ENCODE peak calls at places on chromosomes 3 and 15, in seven cellular contexts. M, A, W, X, H, N and R are unnamed samples.

GRCh38 chr3:32226875-32227500 is 11.5 kb upstream of the CMTM8 start:
- DNase-seq in M (no peak), A (peak), W (no peak), X (no peak), H (no peak), N (no peak), R (no peak)

GRCh38 chr3:10927551-10927950 is 65.0 kb upstream of the SLC6A1 start:
- DNase-seq in M (no peak), A (no peak), W (no peak), X (no peak), H (no peak), N (no peak), R (no peak)

GRCh38 chr3:10015476-10015904 is 10.7 kb upstream of the FANCD2 start:
- DNase-seq in M (no peak), A (no peak), W (no peak), X (no peak), H (no peak), N (no peak), R (peak)

GRCh38 chr3:128499724-128500275 is 6.8 kb upstream of the GATA2 start:
- DNase-seq in M (no peak), A (no peak), W (no peak), X (no peak), H (no peak), N (no peak), R (no peak)

GRCh38 chr3:156665296-156665695 is 9.1 kb upstream of the TIPARP start:
- DNase-seq in M (no peak), A (no peak), W (no peak), X (no peak), H (no peak), N (no peak), R (no peak)

GRCh38 chr15:93037341-93038063 is 51.5 kb downstream of the RGMA start:
- DNase-seq in M (no peak), A (no peak), W (no peak), X (peak), H (no peak), N (no peak), R (peak)

GRCh38 chr3:170469151-170470062 is 50.7 kb downstream of the CLDN11 start:
- DNase-seq in M (no peak), A (no peak), W (no peak), X (peak), H (no peak), N (no peak), R (peak)

GRCh38 chr3:72655758-72656157 is 192.5 kb downstream of the SHQ1 start:
- DNase-seq in M (peak), A (no peak), W (no peak), X (no peak), H (peak), N (no peak), R (no peak)

GRCh38 chr3:127676456-127676855 is 3.7 kb downstream of the ABTB1 start:
- DNase-seq in M (no peak), A (no peak), W (no peak), X (no peak), H (no peak), N (no peak), R (no peak)

GRCh38 chr15:60798821-60799220 is 319.9 kb upstream of the ICE2 start:
- DNase-seq in M (no peak), A (no peak), W (peak), X (no peak), H (no peak), N (peak), R (no peak)

GRCh38 chr15:40065166-40065565 is 26.2 kb upstream of the SRP14 start:
- DNase-seq in M (no peak), A (no peak), W (no peak), X (no peak), H (no peak), N (no peak), R (no peak)

GRCh38 chr3:99789322-99789721 is 28.3 kb upstream of the CMSS1 start:
- DNase-seq in M (no peak), A (peak), W (peak), X (peak), H (peak), N (no peak), R (peak)

GRCh38 chr3:19147905-19148767 is at the start of gene KCNH8:
- DNase-seq in M (no peak), A (no peak), W (no peak), X (peak), H (peak), N (no peak), R (no peak)

GRCh38 chr15:80176443-80176842 is 23.6 kb downstream of the FAH start:
- DNase-seq in M (no peak), A (no peak), W (no peak), X (no peak), H (no peak), N (no peak), R (no peak)

GRCh38 chr3:14461748-14462324 is 59.4 kb downstream of the SLC6A6 start:
- DNase-seq in M (no peak), A (peak), W (peak), X (peak), H (peak), N (no peak), R (peak)

GRCh38 chr3:4670352-4670751 is 177.2 kb downstream of the ITPR1 start:
- DNase-seq in M (no peak), A (no peak), W (peak), X (peak), H (peak), N (no peak), R (peak)

GRCh38 chr3:5607581-5607980 is 420.1 kb downstream of the EDEM1 start:
- DNase-seq in M (no peak), A (no peak), W (no peak), X (no peak), H (no peak), N (no peak), R (peak)

GRCh38 chr3:114350271-114350670 is 56.4 kb downstream of the TIGIT start:
- DNase-seq in M (no peak), A (no peak), W (no peak), X (no peak), H (no peak), N (no peak), R (no peak)

GRCh38 chr3:182135056-182135455 is 423.3 kb downstream of the SOX2 start:
- DNase-seq in M (no peak), A (no peak), W (no peak), X (no peak), H (no peak), N (no peak), R (no peak)

GRCh38 chr15:90871716-90872480 is 3.5 kb downstream of the FURIN start:
- DNase-seq in M (no peak), A (no peak), W (no peak), X (peak), H (peak), N (no peak), R (peak)

GRCh38 chr15:69794643-69795461 is 302.9 kb downstream of the TLE3 start:
- DNase-seq in M (no peak), A (peak), W (no peak), X (no peak), H (no peak), N (no peak), R (no peak)

GRCh38 chr3:128476659-128477058 is 10.0 kb upstream of the DNAJB8 start:
- DNase-seq in M (no peak), A (no peak), W (no peak), X (no peak), H (no peak), N (no peak), R (no peak)

GRCh38 chr3:161142486-161142885 is 37.3 kb upstream of the B3GALNT1 start:
- DNase-seq in M (no peak), A (no peak), W (no peak), X (no peak), H (no peak), N (no peak), R (no peak)

GRCh38 chr3:132645058-132645457 is 14.6 kb downstream of the ACAD11 start:
- DNase-seq in M (no peak), A (no peak), W (no peak), X (no peak), H (peak), N (no peak), R (no peak)

GRCh38 chr15:24858737-24859601 is 95.8 kb upstream of the SNRPN start:
- DNase-seq in M (no peak), A (no peak), W (no peak), X (no peak), H (no peak), N (no peak), R (no peak)

GRCh38 chr15:80265021-80265420 is 13.0 kb upstream of the CTXND1 start:
- DNase-seq in M (no peak), A (no peak), W (no peak), X (no peak), H (no peak), N (no peak), R (no peak)

GRCh38 chr3:189833996-189834395 is 202.8 kb downstream of the TP63 start:
- DNase-seq in M (no peak), A (no peak), W (no peak), X (no peak), H (no peak), N (no peak), R (peak)

GRCh38 chr3:123392368-123392767 is 56.5 kb downstream of the ADCY5 start:
- DNase-seq in M (no peak), A (no peak), W (no peak), X (no peak), H (no peak), N (no peak), R (no peak)

GRCh38 chr3:10354373-10355015 is 33.6 kb upstream of the SEC13 start:
- DNase-seq in M (no peak), A (no peak), W (no peak), X (peak), H (no peak), N (no peak), R (no peak)

GRCh38 chr15:42737529-42738328 is 801 bp upstream of the CDAN1 start:
- DNase-seq in M (no peak), A (peak), W (peak), X (no peak), H (no peak), N (no peak), R (no peak)

GRCh38 chr15:29736012-29736744 is 86.1 kb downstream of the TJP1 start:
- DNase-seq in M (no peak), A (no peak), W (no peak), X (no peak), H (no peak), N (peak), R (no peak)

GRCh38 chr3:63896332-63897034 is 15.7 kb downstream of the SCAANT1 start:
- DNase-seq in M (no peak), A (no peak), W (no peak), X (no peak), H (no peak), N (no peak), R (no peak)

GRCh38 chr15:68210821-68211655 is 5.9 kb upstream of the CALML4 start:
- DNase-seq in M (no peak), A (no peak), W (no peak), X (peak), H (peak), N (no peak), R (peak)

GRCh38 chr3:143627336-143627735 is 220.9 kb downstream of the SLC9A9 start:
- DNase-seq in M (no peak), A (no peak), W (no peak), X (no peak), H (no peak), N (no peak), R (no peak)

DNA sequence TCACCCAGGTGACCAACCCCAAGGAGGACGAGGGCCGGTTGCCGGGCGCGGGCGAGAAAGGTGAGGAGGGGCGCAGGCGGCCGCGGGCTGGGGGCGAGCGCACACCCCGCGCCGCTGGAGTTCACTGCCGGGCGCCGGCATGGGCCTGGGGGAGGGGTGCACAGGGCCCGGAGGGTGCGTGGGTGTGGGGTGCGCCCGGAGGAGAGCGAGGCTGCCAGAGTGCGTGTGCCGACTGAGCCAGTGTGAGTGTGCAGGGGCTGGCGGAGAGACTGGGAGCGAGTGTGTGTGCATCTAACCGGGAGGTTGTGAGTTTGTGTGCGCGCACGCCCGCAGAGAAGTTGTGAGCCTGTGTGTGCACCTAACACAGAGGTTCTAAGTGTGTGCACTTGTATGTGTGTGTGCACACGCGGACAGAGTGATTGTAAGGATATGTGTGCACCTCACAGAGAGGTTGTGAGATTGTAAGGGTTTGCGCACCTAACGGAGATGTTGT is 585 bp downstream of the CTDSPL start:
- DNase-seq in M (no peak), A (no peak), W (no peak), X (peak), H (peak), N (no peak), R (peak)
- TF ChIP-seq JUND in M (no peak), A (no peak), W (no peak), X (no peak), H (no peak), N (no peak), R (no peak)

GRCh38 chr3:84136425-84136824 is 822.4 kb upstream of the CADM2 start:
- DNase-seq in M (no peak), A (no peak), W (no peak), X (no peak), H (no peak), N (no peak), R (no peak)
- TF ChIP-seq JUND in M (no peak), A (no peak), W (no peak), X (no peak), H (no peak), N (no peak), R (no peak)

GRCh38 chr3:12335421-12335820 is 46.6 kb downstream of the PPARG start:
- DNase-seq in M (no peak), A (no peak), W (no peak), X (no peak), H (no peak), N (no peak), R (no peak)
- TF ChIP-seq JUND in M (no peak), A (no peak), W (no peak), X (no peak), H (no peak), N (no peak), R (no peak)

GRCh38 chr3:40557558-40558161 is 32.9 kb downstream of the ZNF621 start:
- DNase-seq in M (no peak), A (no peak), W (no peak), X (no peak), H (no peak), N (no peak), R (no peak)
- TF ChIP-seq JUND in M (no peak), A (no peak), W (no peak), X (no peak), H (no peak), N (no peak), R (no peak)

DNA sequence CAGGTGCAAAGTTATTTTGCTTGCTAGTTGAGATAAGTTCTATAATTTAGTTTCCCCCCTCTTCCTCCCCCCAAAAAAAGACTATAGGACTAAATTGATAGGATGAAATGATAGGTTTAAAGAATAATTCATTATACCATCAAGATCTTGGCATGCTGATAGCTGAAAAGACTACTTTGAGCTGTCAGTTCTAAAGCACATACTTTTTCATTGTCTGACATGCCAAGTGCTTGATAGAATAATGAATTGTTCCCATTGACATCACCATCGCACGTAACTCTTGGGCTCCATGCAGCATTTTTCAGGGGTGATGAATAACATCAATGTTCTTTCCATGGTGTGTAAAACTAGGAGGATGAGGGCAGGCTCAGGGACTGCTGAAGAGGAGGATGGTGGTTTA is 32.3 kb upstream of the TAFA4 start:
- DNase-seq in M (no peak), A (no peak), W (no peak), X (no peak), H (no peak), N (no peak), R (no peak)
- TF ChIP-seq JUND in M (no peak), A (no peak), W (no peak), X (no peak), H (no peak), N (no peak), R (no peak)

GRCh38 chr3:195550723-195551122 is 7.6 kb upstream of the PPP1R2 start:
- DNase-seq in M (no peak), A (no peak), W (peak), X (no peak), H (no peak), N (no peak), R (no peak)
- TF ChIP-seq JUND in M (no peak), A (no peak), W (no peak), X (no peak), H (no peak), N (no peak), R (no peak)

DNA sequence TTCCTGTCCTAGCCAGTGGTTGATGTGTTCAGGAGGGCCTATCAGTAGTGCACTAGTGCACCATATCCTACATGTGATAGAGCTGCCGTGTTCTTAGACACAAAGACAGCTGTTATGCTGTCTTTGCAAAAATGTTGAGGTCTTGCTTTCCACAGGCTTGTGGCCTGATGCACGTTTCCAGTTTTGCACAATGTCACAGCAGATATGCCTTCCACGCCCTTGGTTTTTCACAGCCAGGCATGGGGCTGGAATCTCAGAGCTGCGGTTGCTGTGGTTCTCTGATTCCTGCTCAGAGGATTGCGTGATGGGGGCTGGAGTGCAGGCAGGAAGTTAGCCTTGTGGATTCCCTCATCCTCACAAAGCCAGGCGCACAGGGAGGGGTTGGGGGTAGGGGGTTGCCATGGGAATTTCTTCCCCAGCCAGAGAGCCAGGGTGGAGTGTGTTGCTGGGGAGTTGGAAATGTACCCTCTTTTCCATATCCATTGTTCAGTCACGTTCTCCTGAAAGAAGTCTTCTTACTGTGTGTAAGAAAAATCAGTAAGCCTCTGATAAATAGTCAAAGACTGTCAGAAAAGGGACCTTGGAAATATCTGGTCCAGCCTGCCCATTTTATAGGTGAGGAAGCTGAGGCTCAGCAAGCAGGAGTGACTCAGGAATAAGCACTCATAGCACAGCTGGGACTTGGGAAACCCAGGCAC is 79.4 kb downstream of the SMAD3 start:
- DNase-seq in M (no peak), A (no peak), W (no peak), X (no peak), H (no peak), N (no peak), R (no peak)
- TF ChIP-seq JUND in M (no peak), A (no peak), W (no peak), X (no peak), H (no peak), N (no peak), R (no peak)

GRCh38 chr3:120569224-120569915 is 26.8 kb upstream of the NDUFB4 start:
- DNase-seq in M (no peak), A (no peak), W (no peak), X (no peak), H (no peak), N (no peak), R (no peak)
- TF ChIP-seq JUND in M (no peak), A (no peak), W (no peak), X (no peak), H (no peak), N (no peak), R (no peak)

GRCh38 chr3:52289747-52290595 is 2.3 kb downstream of the GLYCTK start:
- DNase-seq in M (no peak), A (no peak), W (peak), X (no peak), H (no peak), N (no peak), R (no peak)

GRCh38 chr3:52293491-52294319 is 6.1 kb downstream of the GLYCTK start:
- DNase-seq in M (no peak), A (no peak), W (no peak), X (peak), H (no peak), N (no peak), R (no peak)

GRCh38 chr3:52290596-52291507 is 3.2 kb downstream of the GLYCTK start:
- DNase-seq in M (no peak), A (no peak), W (no peak), X (no peak), H (no peak), N (no peak), R (no peak)

GRCh38 chr3:52292247-52293065 is 4.8 kb downstream of the GLYCTK start:
- DNase-seq in M (no peak), A (no peak), W (no peak), X (no peak), H (no peak), N (no peak), R (no peak)

GRCh38 chr3:52291508-52292181 is 4.0 kb downstream of the GLYCTK start:
- DNase-seq in M (no peak), A (no peak), W (no peak), X (peak), H (peak), N (no peak), R (no peak)
- TF ChIP-seq JUND in M (no peak), A (no peak), W (no peak), X (no peak), H (no peak), N (no peak), R (no peak)